ENCODE peak calls at places on chromosomes 16 and 17, in nine cellular contexts. One of them, this sample, is unnamed.

GRCh38 chr16:3963886-3964685 is 83.6 kb upstream of the CREBBP start:
- DNase-seq in RCC 7860: no peak
- DNase-seq in GM10248: no peak
- DNase-seq in nucleus accumbens: no peak
- DNase-seq in nephron progenitor cell: no peak
- DNase-seq in caudate nucleus: no peak
- DNase-seq in lower leg skin: no peak
- DNase-seq in Ammon's horn: no peak
- DNase-seq in NCI-H774: no peak
- DNase-seq in this sample: no peak

GRCh38 chr17:71472809-71473789 is 647.7 kb upstream of the SOX9 start:
- DNase-seq in Ammon's horn: peak; percentile 72
- DNase-seq in RCC 7860: peak; percentile 58
- DNase-seq in NCI-H774: peak; percentile 62
- DNase-seq in nephron progenitor cell: peak; percentile 11
- DNase-seq in GM10248: peak; percentile 22
- DNase-seq in nucleus accumbens: no peak
- DNase-seq in caudate nucleus: no peak
- DNase-seq in lower leg skin: no peak
- DNase-seq in this sample: peak; percentile 42

GRCh38 chr16:30659507-30660423 is 1.5 kb downstream of the FBRS start:
- DNase-seq in lower leg skin: no peak
- DNase-seq in GM10248: no peak
- DNase-seq in Ammon's horn: no peak
- DNase-seq in nephron progenitor cell: peak; percentile 74
- DNase-seq in nucleus accumbens: no peak
- DNase-seq in caudate nucleus: no peak
- DNase-seq in NCI-H774: no peak
- DNase-seq in RCC 7860: no peak
- DNase-seq in this sample: no peak

GRCh38 chr17:49861150-49861884 is 13.4 kb upstream of the TAC4 start:
- DNase-seq in nephron progenitor cell: peak; percentile 78
- DNase-seq in lower leg skin: no peak
- DNase-seq in Ammon's horn: peak; percentile 63
- DNase-seq in RCC 7860: peak; percentile 57
- DNase-seq in GM10248: peak; percentile 81
- DNase-seq in nucleus accumbens: no peak
- DNase-seq in caudate nucleus: peak; percentile 22
- DNase-seq in NCI-H774: no peak
- DNase-seq in this sample: no peak

GRCh38 chr17:71809537-71809936 is 311.3 kb upstream of the SOX9 start:
- DNase-seq in nephron progenitor cell: no peak
- DNase-seq in Ammon's horn: no peak
- DNase-seq in caudate nucleus: no peak
- DNase-seq in nucleus accumbens: no peak
- DNase-seq in GM10248: no peak
- DNase-seq in NCI-H774: no peak
- DNase-seq in RCC 7860: no peak
- DNase-seq in lower leg skin: no peak
- DNase-seq in this sample: no peak

GRCh38 chr17:40450175-40450574 is 6.9 kb downstream of the IGFBP4 start:
- DNase-seq in Ammon's horn: no peak
- DNase-seq in nephron progenitor cell: peak; percentile 31
- DNase-seq in caudate nucleus: no peak
- DNase-seq in NCI-H774: peak; percentile 11
- DNase-seq in RCC 7860: no peak
- DNase-seq in nucleus accumbens: no peak
- DNase-seq in lower leg skin: no peak
- DNase-seq in GM10248: peak; percentile 52
- DNase-seq in this sample: no peak

GRCh38 chr17:57132663-57133062 is 47.6 kb downstream of the AKAP1 start:
- DNase-seq in RCC 7860: no peak
- DNase-seq in nephron progenitor cell: no peak
- DNase-seq in Ammon's horn: no peak
- DNase-seq in GM10248: no peak
- DNase-seq in nucleus accumbens: no peak
- DNase-seq in caudate nucleus: no peak
- DNase-seq in lower leg skin: no peak
- DNase-seq in NCI-H774: no peak
- DNase-seq in this sample: no peak

GRCh38 chr17:80005360-80006338 is 30.0 kb downstream of the TBC1D16 start:
- DNase-seq in NCI-H774: peak; percentile 39
- DNase-seq in caudate nucleus: peak; percentile 13
- DNase-seq in Ammon's horn: peak; percentile 51
- DNase-seq in lower leg skin: no peak
- DNase-seq in nephron progenitor cell: peak; percentile 69
- DNase-seq in nucleus accumbens: peak; percentile 16
- DNase-seq in GM10248: peak; percentile 91
- DNase-seq in RCC 7860: peak; percentile 61
- DNase-seq in this sample: peak; percentile 39

GRCh38 chr16:57358527-57359095 is at the start of gene CCL22:
- DNase-seq in nucleus accumbens: no peak
- DNase-seq in lower leg skin: peak; percentile 82
- DNase-seq in nephron progenitor cell: no peak
- DNase-seq in GM10248: peak; percentile 82
- DNase-seq in caudate nucleus: no peak
- DNase-seq in NCI-H774: no peak
- DNase-seq in RCC 7860: no peak
- DNase-seq in Ammon's horn: no peak
- DNase-seq in this sample: no peak

GRCh38 chr17:43334744-43335400 is 63.9 kb upstream of the ARL4D start:
- DNase-seq in nucleus accumbens: no peak
- DNase-seq in RCC 7860: no peak
- DNase-seq in caudate nucleus: no peak
- DNase-seq in Ammon's horn: no peak
- DNase-seq in lower leg skin: no peak
- DNase-seq in nephron progenitor cell: peak; percentile 39
- DNase-seq in NCI-H774: no peak
- DNase-seq in GM10248: no peak
- DNase-seq in this sample: no peak

GRCh38 chr17:81553616-81554181 is 1.5 kb upstream of the FAAP100 start:
- DNase-seq in Ammon's horn: no peak
- DNase-seq in NCI-H774: peak; percentile 47
- DNase-seq in RCC 7860: peak; percentile 96
- DNase-seq in caudate nucleus: no peak
- DNase-seq in nephron progenitor cell: peak; percentile 38
- DNase-seq in lower leg skin: no peak
- DNase-seq in nucleus accumbens: no peak
- DNase-seq in GM10248: no peak
- DNase-seq in this sample: no peak

GRCh38 chr17:76566613-76566943 is 19.1 kb downstream of the ST6GALNAC2 start:
- DNase-seq in caudate nucleus: no peak
- DNase-seq in nucleus accumbens: no peak
- DNase-seq in lower leg skin: no peak
- DNase-seq in Ammon's horn: no peak
- DNase-seq in GM10248: no peak
- DNase-seq in RCC 7860: no peak
- DNase-seq in NCI-H774: no peak
- DNase-seq in nephron progenitor cell: no peak
- DNase-seq in this sample: no peak

GRCh38 chr16:28264656-28265055 is 27.7 kb upstream of the SBK1 start:
- DNase-seq in GM10248: no peak
- DNase-seq in Ammon's horn: no peak
- DNase-seq in nephron progenitor cell: peak; percentile 31
- DNase-seq in nucleus accumbens: no peak
- DNase-seq in RCC 7860: no peak
- DNase-seq in caudate nucleus: no peak
- DNase-seq in NCI-H774: no peak
- DNase-seq in lower leg skin: no peak
- DNase-seq in this sample: no peak

GRCh38 chr17:74037320-74037719 is 166.2 kb upstream of the RPL38 start:
- DNase-seq in NCI-H774: no peak
- DNase-seq in nephron progenitor cell: peak; percentile 28
- DNase-seq in lower leg skin: no peak
- DNase-seq in Ammon's horn: no peak
- DNase-seq in caudate nucleus: no peak
- DNase-seq in nucleus accumbens: no peak
- DNase-seq in RCC 7860: peak; percentile 36
- DNase-seq in GM10248: no peak
- DNase-seq in this sample: no peak

GRCh38 chr16:30609002-30609927 is 924 bp downstream of the ZNF689 start:
- DNase-seq in Ammon's horn: peak; percentile 45
- DNase-seq in GM10248: peak; percentile 56
- DNase-seq in lower leg skin: peak; percentile 90
- DNase-seq in nephron progenitor cell: peak; percentile 43
- DNase-seq in nucleus accumbens: peak; percentile 64
- DNase-seq in caudate nucleus: peak; percentile 71
- DNase-seq in NCI-H774: peak; percentile 21
- DNase-seq in RCC 7860: peak; percentile 7
- DNase-seq in this sample: no peak

GRCh38 chr16:1333149-1333812 is at the start of gene BAIAP3:
- DNase-seq in GM10248: peak; percentile 77
- DNase-seq in nucleus accumbens: no peak
- DNase-seq in lower leg skin: no peak
- DNase-seq in RCC 7860: no peak
- DNase-seq in nephron progenitor cell: peak; percentile 77
- DNase-seq in Ammon's horn: peak; percentile 24
- DNase-seq in NCI-H774: no peak
- DNase-seq in caudate nucleus: no peak
- DNase-seq in this sample: peak; percentile 3

GRCh38 chr16:54210437-54211081 is 76.0 kb downstream of the IRX3 start:
- DNase-seq in nucleus accumbens: no peak
- DNase-seq in Ammon's horn: no peak
- DNase-seq in GM10248: no peak
- DNase-seq in NCI-H774: no peak
- DNase-seq in nephron progenitor cell: no peak
- DNase-seq in lower leg skin: no peak
- DNase-seq in caudate nucleus: no peak
- DNase-seq in RCC 7860: no peak
- DNase-seq in this sample: no peak

GRCh38 chr16:22073350-22073749 is 19.0 kb upstream of the VWA3A start:
- DNase-seq in GM10248: no peak
- DNase-seq in RCC 7860: no peak
- DNase-seq in nephron progenitor cell: no peak
- DNase-seq in NCI-H774: no peak
- DNase-seq in nucleus accumbens: no peak
- DNase-seq in Ammon's horn: no peak
- DNase-seq in caudate nucleus: no peak
- DNase-seq in lower leg skin: no peak
- DNase-seq in this sample: no peak

GRCh38 chr17:31830971-31831755 is 27.9 kb downstream of the COPRS start:
- DNase-seq in Ammon's horn: no peak
- DNase-seq in RCC 7860: no peak
- DNase-seq in caudate nucleus: no peak
- DNase-seq in nephron progenitor cell: no peak
- DNase-seq in NCI-H774: no peak
- DNase-seq in nucleus accumbens: no peak
- DNase-seq in GM10248: no peak
- DNase-seq in lower leg skin: no peak
- DNase-seq in this sample: no peak

GRCh38 chr17:49748223-49748622 is 15.7 kb downstream of the FAM117A start:
- DNase-seq in RCC 7860: no peak
- DNase-seq in NCI-H774: no peak
- DNase-seq in Ammon's horn: no peak
- DNase-seq in nephron progenitor cell: no peak
- DNase-seq in caudate nucleus: no peak
- DNase-seq in lower leg skin: no peak
- DNase-seq in nucleus accumbens: no peak
- DNase-seq in GM10248: no peak
- DNase-seq in this sample: no peak

GRCh38 chr17:14052886-14053615 is 16.3 kb upstream of the COX10 start:
- DNase-seq in RCC 7860: no peak
- DNase-seq in caudate nucleus: no peak
- DNase-seq in nucleus accumbens: no peak
- DNase-seq in Ammon's horn: no peak
- DNase-seq in lower leg skin: no peak
- DNase-seq in GM10248: no peak
- DNase-seq in NCI-H774: no peak
- DNase-seq in nephron progenitor cell: no peak
- DNase-seq in this sample: no peak

GRCh38 chr16:88194397-88195020 is 188.2 kb upstream of the ZNF469 start:
- DNase-seq in nephron progenitor cell: no peak
- DNase-seq in Ammon's horn: peak; percentile 57
- DNase-seq in caudate nucleus: no peak
- DNase-seq in lower leg skin: peak; percentile 93
- DNase-seq in GM10248: no peak
- DNase-seq in nucleus accumbens: no peak
- DNase-seq in RCC 7860: no peak
- DNase-seq in NCI-H774: no peak
- DNase-seq in this sample: peak; percentile 1

GRCh38 chr17:74360993-74361612 is 565 bp downstream of the BTBD17 start:
- DNase-seq in NCI-H774: no peak
- DNase-seq in lower leg skin: no peak
- DNase-seq in nucleus accumbens: no peak
- DNase-seq in Ammon's horn: no peak
- DNase-seq in nephron progenitor cell: no peak
- DNase-seq in caudate nucleus: no peak
- DNase-seq in GM10248: no peak
- DNase-seq in RCC 7860: no peak
- DNase-seq in this sample: no peak

GRCh38 chr17:37671028-37671812 is 28.0 kb upstream of the DDX52 start:
- DNase-seq in lower leg skin: no peak
- DNase-seq in GM10248: no peak
- DNase-seq in nucleus accumbens: no peak
- DNase-seq in RCC 7860: no peak
- DNase-seq in nephron progenitor cell: no peak
- DNase-seq in caudate nucleus: no peak
- DNase-seq in NCI-H774: peak; percentile 40
- DNase-seq in Ammon's horn: no peak
- DNase-seq in this sample: no peak

GRCh38 chr16:59108374-59108773 is 374.3 kb upstream of the GOT2 start:
- DNase-seq in RCC 7860: no peak
- DNase-seq in Ammon's horn: no peak
- DNase-seq in GM10248: no peak
- DNase-seq in lower leg skin: no peak
- DNase-seq in caudate nucleus: no peak
- DNase-seq in NCI-H774: no peak
- DNase-seq in nephron progenitor cell: no peak
- DNase-seq in nucleus accumbens: no peak
- DNase-seq in this sample: no peak

GRCh38 chr16:4663756-4664465 is 29.5 kb upstream of the NUDT16L1 start:
- DNase-seq in nucleus accumbens: no peak
- DNase-seq in GM10248: no peak
- DNase-seq in Ammon's horn: peak; percentile 79
- DNase-seq in NCI-H774: no peak
- DNase-seq in nephron progenitor cell: no peak
- DNase-seq in caudate nucleus: no peak
- DNase-seq in lower leg skin: no peak
- DNase-seq in RCC 7860: no peak
- DNase-seq in this sample: peak; percentile 54

GRCh38 chr16:4463522-4464163 is 10.8 kb downstream of the NMRAL1 start:
- DNase-seq in RCC 7860: no peak
- DNase-seq in NCI-H774: no peak
- DNase-seq in lower leg skin: no peak
- DNase-seq in Ammon's horn: no peak
- DNase-seq in caudate nucleus: no peak
- DNase-seq in nephron progenitor cell: no peak
- DNase-seq in nucleus accumbens: no peak
- DNase-seq in GM10248: no peak
- DNase-seq in this sample: no peak

GRCh38 chr17:47323382-47324223 is at the start of gene EFCAB13:
- DNase-seq in nephron progenitor cell: peak; percentile 89
- DNase-seq in lower leg skin: peak; percentile 98
- DNase-seq in caudate nucleus: peak; percentile 69
- DNase-seq in NCI-H774: peak; percentile 96
- DNase-seq in RCC 7860: peak; percentile 84
- DNase-seq in nucleus accumbens: peak; percentile 4
- DNase-seq in Ammon's horn: peak; percentile 68
- DNase-seq in GM10248: peak; percentile 92
- DNase-seq in this sample: peak; percentile 28

GRCh38 chr16:27639588-27640276 is 89.8 kb downstream of the KATNIP start:
- DNase-seq in RCC 7860: peak; percentile 38
- DNase-seq in lower leg skin: no peak
- DNase-seq in GM10248: peak; percentile 84
- DNase-seq in caudate nucleus: peak; percentile 35
- DNase-seq in nephron progenitor cell: peak; percentile 46
- DNase-seq in Ammon's horn: peak; percentile 79
- DNase-seq in nucleus accumbens: peak; percentile 60
- DNase-seq in NCI-H774: no peak
- DNase-seq in this sample: peak; percentile 51

GRCh38 chr17:66450008-66450856 is 147.8 kb downstream of the PRKCA start:
- DNase-seq in lower leg skin: peak; percentile 48
- DNase-seq in RCC 7860: no peak
- DNase-seq in NCI-H774: no peak
- DNase-seq in GM10248: no peak
- DNase-seq in nucleus accumbens: no peak
- DNase-seq in caudate nucleus: no peak
- DNase-seq in nephron progenitor cell: no peak
- DNase-seq in Ammon's horn: peak; percentile 45
- DNase-seq in this sample: no peak

GRCh38 chr17:559699-560378 is 154.8 kb downstream of the VPS53 start:
- DNase-seq in caudate nucleus: peak; percentile 13
- DNase-seq in GM10248: no peak
- DNase-seq in lower leg skin: no peak
- DNase-seq in nucleus accumbens: no peak
- DNase-seq in NCI-H774: no peak
- DNase-seq in Ammon's horn: no peak
- DNase-seq in nephron progenitor cell: no peak
- DNase-seq in RCC 7860: peak; percentile 87
- DNase-seq in this sample: no peak